ENCODE peak calls at places on chromosomes 3 and 15, in ten cellular contexts. O is activated CD8-positive, alpha-beta memory T cell treated with anti-CD3 and anti-CD28 coated beads for 24 hours; F is neuronal stem cell; H is cerebellar cortex; K is mammary epithelial cell; T is right lobe of liver; Q is stimulated activated CD4-positive, alpha-beta T cell treated with anti-CD3 and anti-CD28 coated beads, Interleukin-15, amount 100 ng/mL, for 1 hour; J is endothelial cell; C is stimulated activated naive B cell treated with anti-CD40 and anti-IgM and Interleukin-4, amounts not matched to agents 10 μg/mL and 1 μg/mL and 100 μg/mL, for 72 hours; L is fibroblast of lung. U is an unnamed sample.

GRCh38 chr3:141426404-141427034 is 58.2 kb downstream of the ZBTB38 start:
- DNase-seq in O (peak; percentile 33), F (no peak), H (peak; percentile 91), K (no peak), T (peak; percentile 84), Q (no peak), J (no peak), C (no peak), L (peak; percentile 66), U (peak; percentile 90)

GRCh38 chr15:74543583-74543982 is 2.6 kb downstream of the ARID3B start:
- DNase-seq in O (peak; percentile 63), F (no peak), H (no peak), K (no peak), T (no peak), Q (peak; percentile 16), J (no peak), C (no peak), L (no peak), U (no peak)

GRCh38 chr15:46280753-46281521 is 646.1 kb downstream of the SQOR start:
- DNase-seq in O (no peak), F (no peak), H (peak; percentile 55), K (no peak), T (no peak), Q (no peak), J (no peak), C (no peak), L (no peak), U (no peak)

GRCh38 chr15:53193149-53193548 is 403.0 kb upstream of the ONECUT1 start:
- DNase-seq in O (no peak), F (peak; percentile 48), H (no peak), K (peak; percentile 29), T (no peak), Q (no peak), J (peak; percentile 16), C (no peak), L (peak; percentile 1), U (no peak)

GRCh38 chr3:118501152-118501551 is 533.5 kb downstream of the IGSF11 start:
- DNase-seq in O (no peak), F (no peak), H (no peak), K (peak; percentile 20), T (peak; percentile 32), Q (no peak), J (peak; percentile 15), C (no peak), L (peak; percentile 54), U (peak; percentile 46)

GRCh38 chr3:142226474-142226873 is 1.1 kb upstream of the GK5 start:
- DNase-seq in O (no peak), F (no peak), H (no peak), K (no peak), T (no peak), Q (no peak), J (no peak), C (no peak), L (no peak), U (no peak)

GRCh38 chr15:62752687-62753517 is 289.6 kb upstream of the TPM1 start:
- DNase-seq in O (no peak), F (no peak), H (no peak), K (no peak), T (no peak), Q (no peak), J (no peak), C (no peak), L (peak; percentile 40), U (no peak)

GRCh38 chr15:100001405-100001804 is 268.2 kb upstream of the LYSMD4 start:
- DNase-seq in O (peak; percentile 40), F (no peak), H (no peak), K (no peak), T (no peak), Q (no peak), J (no peak), C (no peak), L (no peak), U (no peak)

GRCh38 chr3:113264249-113264648 is 52.9 kb downstream of the BOC start:
- DNase-seq in O (no peak), F (peak; percentile 76), H (no peak), K (no peak), T (no peak), Q (no peak), J (no peak), C (no peak), L (no peak), U (peak; percentile 49)

GRCh38 chr3:107988464-107989156 is 102.2 kb downstream of the CD47 start:
- DNase-seq in O (no peak), F (no peak), H (no peak), K (peak; percentile 64), T (peak; percentile 50), Q (no peak), J (no peak), C (no peak), L (peak; percentile 73), U (no peak)

GRCh38 chr3:44729384-44729910 is at the start of gene ZNF501:
- DNase-seq in O (peak; percentile 92), F (peak; percentile 72), H (peak; percentile 87), K (peak; percentile 88), T (peak; percentile 85), Q (peak; percentile 83), J (peak; percentile 57), C (peak; percentile 89), L (peak; percentile 96), U (peak; percentile 88)

GRCh38 chr3:87076951-87077350 is 86.0 kb upstream of the VGLL3 start:
- DNase-seq in O (no peak), F (no peak), H (no peak), K (peak; percentile 71), T (no peak), Q (no peak), J (no peak), C (no peak), L (peak; percentile 81), U (no peak)

GRCh38 chr3:8954938-8955763 is 8.1 kb downstream of the RAD18 start:
- DNase-seq in O (no peak), F (no peak), H (no peak), K (peak; percentile 43), T (no peak), Q (no peak), J (no peak), C (peak; percentile 60), L (no peak), U (no peak)

GRCh38 chr3:170337420-170337819 is 20.1 kb upstream of the SKIL start:
- DNase-seq in O (no peak), F (no peak), H (no peak), K (no peak), T (no peak), Q (no peak), J (no peak), C (no peak), L (no peak), U (no peak)

GRCh38 chr3:43584043-43584826 is 37.6 kb downstream of the ANO10 start:
- DNase-seq in O (no peak), F (no peak), H (no peak), K (peak; percentile 5), T (no peak), Q (no peak), J (no peak), C (no peak), L (no peak), U (no peak)

GRCh38 chr3:140086642-140087041 is 151.7 kb downstream of the CLSTN2 start:
- DNase-seq in O (no peak), F (no peak), H (no peak), K (no peak), T (no peak), Q (no peak), J (no peak), C (no peak), L (no peak), U (no peak)

GRCh38 chr15:39251413-39252197 is 329.3 kb upstream of the THBS1 start:
- DNase-seq in O (no peak), F (no peak), H (no peak), K (peak; percentile 49), T (no peak), Q (no peak), J (no peak), C (no peak), L (no peak), U (no peak)

GRCh38 chr3:24220859-24221657 is 273.6 kb downstream of the THRB start:
- DNase-seq in O (no peak), F (no peak), H (no peak), K (peak; percentile 93), T (no peak), Q (no peak), J (no peak), C (no peak), L (peak; percentile 92), U (peak; percentile 58)

GRCh38 chr3:12965999-12966846 is 107.0 kb downstream of the IQSEC1 start:
- DNase-seq in O (peak; percentile 64), F (no peak), H (no peak), K (peak; percentile 20), T (no peak), Q (no peak), J (no peak), C (no peak), L (no peak), U (no peak)

GRCh38 chr3:60291115-60291514 is 960.1 kb downstream of the FHIT start:
- DNase-seq in O (no peak), F (no peak), H (no peak), K (no peak), T (no peak), Q (no peak), J (no peak), C (no peak), L (no peak), U (no peak)

GRCh38 chr3:72345237-72345878 is 502.9 kb downstream of the SHQ1 start:
- DNase-seq in O (no peak), F (no peak), H (no peak), K (peak; percentile 42), T (no peak), Q (no peak), J (no peak), C (no peak), L (no peak), U (no peak)

GRCh38 chr15:76196949-76197315 is 114.3 kb downstream of the ETFA start:
- DNase-seq in O (no peak), F (no peak), H (no peak), K (no peak), T (no peak), Q (no peak), J (no peak), C (no peak), L (no peak), U (peak; percentile 77)

GRCh38 chr3:184523825-184524615 is 37.6 kb upstream of the EPHB3 start:
- DNase-seq in O (no peak), F (no peak), H (no peak), K (peak; percentile 80), T (no peak), Q (no peak), J (no peak), C (peak; percentile 21), L (peak; percentile 77), U (no peak)

GRCh38 chr3:188881954-188882641 is 289.7 kb upstream of the TPRG1 start:
- DNase-seq in O (no peak), F (no peak), H (no peak), K (peak; percentile 62), T (no peak), Q (no peak), J (no peak), C (no peak), L (peak; percentile 91), U (no peak)

GRCh38 chr3:192833177-192833890 is 84.3 kb downstream of the MB21D2 start:
- DNase-seq in O (no peak), F (no peak), H (peak; percentile 31), K (no peak), T (no peak), Q (no peak), J (no peak), C (no peak), L (peak; percentile 93), U (no peak)

GRCh38 chr3:183253364-183253960 is 409 bp downstream of the B3GNT5 start:
- DNase-seq in O (no peak), F (no peak), H (no peak), K (no peak), T (peak; percentile 81), Q (peak; percentile 20), J (peak; percentile 23), C (no peak), L (peak; percentile 81), U (peak; percentile 62)

GRCh38 chr15:68343579-68344225 is 66.2 kb downstream of the FEM1B start:
- DNase-seq in O (no peak), F (no peak), H (no peak), K (no peak), T (no peak), Q (no peak), J (no peak), C (no peak), L (no peak), U (no peak)

GRCh38 chr3:38564631-38565338 is 68.6 kb downstream of the EXOG start:
- DNase-seq in O (no peak), F (no peak), H (no peak), K (no peak), T (no peak), Q (no peak), J (no peak), C (no peak), L (no peak), U (no peak)

U was measured in Ammon's horn.